ENCODE peak calls at places on chromosomes 1 and 21, in five cellular contexts. J is A549, L is GM12878, W is K562, D is H1. B is an unnamed sample.

GRCh38 chr1:18719786-18720436 is 89.3 kb downstream of the PAX7 start:
- DNase-seq in J (peak), L (no peak), W (no peak), D (no peak), B (no peak)

GRCh38 chr1:97599447-97599846 is 321.4 kb downstream of the DPYD start:
- DNase-seq in J (no peak), L (no peak), W (no peak), D (no peak), B (peak)

GRCh38 chr1:27934818-27935549 is at the start of gene SMPDL3B:
- DNase-seq in J (peak), L (no peak), W (peak), D (peak), B (no peak)

GRCh38 chr1:31831397-31832378 is 15.9 kb upstream of the SPOCD1 start:
- DNase-seq in J (no peak), L (no peak), W (no peak), D (no peak), B (peak)

GRCh38 chr21:35007348-35007747 is 41.8 kb downstream of the RUNX1 start:
- DNase-seq in J (no peak), L (no peak), W (no peak), D (no peak), B (no peak)

GRCh38 chr1:21060523-21060922 is 116.2 kb downstream of the EIF4G3 start:
- DNase-seq in J (no peak), L (no peak), W (no peak), D (no peak), B (no peak)

GRCh38 chr1:228697209-228698016 is 37.9 kb upstream of the RHOU start:
- DNase-seq in J (no peak), L (no peak), W (no peak), D (no peak), B (peak)

GRCh38 chr1:212500986-212501385 is 68.3 kb downstream of the NENF start:
- DNase-seq in J (no peak), L (no peak), W (no peak), D (no peak), B (no peak)

GRCh38 chr1:38997034-38997900 is 6.2 kb downstream of the AKIRIN1 start:
- DNase-seq in J (no peak), L (no peak), W (no peak), D (no peak), B (no peak)

GRCh38 chr1:109642610-109643009 is 13.3 kb upstream of the GSTM4 start:
- DNase-seq in J (no peak), L (no peak), W (no peak), D (no peak), B (peak)

GRCh38 chr1:84505167-84506001 is 802 bp upstream of the SPATA1 start:
- DNase-seq in J (peak), L (no peak), W (peak), D (no peak), B (peak)

DNA sequence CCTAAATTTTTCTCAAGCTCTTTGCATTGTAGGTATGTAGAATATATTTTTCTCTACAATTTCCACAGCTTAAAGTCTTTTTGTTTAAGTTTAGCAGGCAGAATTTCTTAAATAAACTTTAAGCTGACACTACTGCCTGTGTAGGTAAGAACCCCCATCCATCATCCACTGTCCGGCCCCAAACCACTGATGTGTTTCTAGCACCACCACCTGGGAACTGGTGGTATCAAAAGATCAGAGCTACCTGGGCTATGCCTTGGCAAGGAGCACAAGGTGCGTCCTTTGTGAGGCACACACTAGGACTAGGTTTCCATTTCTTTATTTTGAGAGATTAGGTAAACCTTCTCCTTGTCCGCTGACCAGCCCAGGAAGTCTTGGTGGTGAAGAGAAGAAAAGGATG is 10.5 kb upstream of the LELP1 start:
- DNase-seq in J (no peak), L (no peak), W (peak), D (no peak), B (no peak)
- TF ChIP-seq RFX5 in J (no peak), L (no peak), W (no peak), D (no peak), B (no peak)

GRCh38 chr21:32320726-32321125 is 22.1 kb downstream of the MRAP start:
- DNase-seq in J (no peak), L (no peak), W (no peak), D (no peak), B (no peak)
- TF ChIP-seq RFX5 in J (no peak), L (no peak), W (no peak), D (no peak), B (no peak)

GRCh38 chr1:108201682-108202081 is 1.5 kb upstream of the SLC25A24 start:
- DNase-seq in J (no peak), L (no peak), W (no peak), D (no peak), B (no peak)

GRCh38 chr1:108199231-108199657 is 899 bp downstream of the SLC25A24 start:
- DNase-seq in J (peak), L (no peak), W (peak), D (no peak), B (peak)

GRCh38 chr1:108200627-108201106 is 524 bp upstream of the SLC25A24 start:
- DNase-seq in J (peak), L (no peak), W (peak), D (no peak), B (peak)

GRCh38 chr1:108194051-108194450 is 6.1 kb downstream of the SLC25A24 start:
- DNase-seq in J (no peak), L (no peak), W (no peak), D (no peak), B (no peak)

GRCh38 chr1:108199781-108200626 is at the start of gene SLC25A24:
- DNase-seq in J (peak), L (no peak), W (peak), D (peak), B (peak)
- TF ChIP-seq RFX5 in J (no peak), L (no peak), W (no peak), D (no peak), B (no peak)

GRCh38 chr1:93207211-93207610 is 26.7 kb downstream of the CCDC18 start:
- DNase-seq in J (no peak), L (no peak), W (no peak), D (no peak), B (no peak)
- TF ChIP-seq RFX5 in J (no peak), L (no peak), W (no peak), D (no peak), B (no peak)

DNA sequence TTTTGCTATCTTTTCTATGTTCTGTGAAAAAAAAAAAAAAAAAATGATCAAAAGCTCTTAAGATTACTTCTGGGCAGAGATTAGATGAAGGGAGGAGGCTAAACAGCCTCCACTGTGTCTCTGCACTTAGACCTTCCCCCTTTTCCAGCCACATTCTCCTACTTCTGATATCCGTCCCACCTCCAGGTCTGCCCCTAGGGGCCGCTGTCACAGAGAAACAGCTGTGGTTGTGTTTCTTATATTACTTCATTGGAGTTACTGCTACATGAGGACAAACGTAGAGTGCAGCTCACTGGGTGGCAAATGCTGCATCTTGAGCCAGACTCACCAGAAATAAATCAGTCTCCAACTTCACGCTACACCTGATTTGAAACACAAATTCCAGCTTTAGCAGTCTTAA is 125.4 kb upstream of the PTBP2 start:
- DNase-seq in J (peak), L (no peak), W (peak), D (peak), B (peak)
- TF ChIP-seq RFX5 in J (no peak), L (no peak), W (no peak), D (no peak), B (no peak)

B was measured in IMR-90.